ENCODE peak calls at places on chromosomes 16 and 17, in four cellular contexts. X, Q, T and A are unnamed samples.

GRCh38 chr16:48627148-48627547 is 17.2 kb upstream of the N4BP1 start:
- DNase-seq in X (no peak), Q (no peak), T (no peak), A (no peak)

GRCh38 chr16:73124097-73124652 is 76.2 kb upstream of the ZFHX3 start:
- DNase-seq in X (no peak), Q (no peak), T (no peak), A (no peak)

GRCh38 chr17:6654816-6655731 is 3.5 kb downstream of the C17orf100 start:
- DNase-seq in X (no peak), Q (no peak), T (no peak), A (no peak)

GRCh38 chr17:48003686-48004120 is 32.8 kb downstream of the CDK5RAP3 start:
- DNase-seq in X (no peak), Q (no peak), T (no peak), A (no peak)

GRCh38 chr17:78343433-78344201 is 16.3 kb downstream of the SOCS3 start:
- DNase-seq in X (no peak), Q (no peak), T (no peak), A (no peak)

GRCh38 chr17:33225509-33225908 is 67.6 kb downstream of the ASIC2 start:
- DNase-seq in X (no peak), Q (no peak), T (no peak), A (no peak)

GRCh38 chr17:41529491-41529915 is 1.4 kb upstream of the KRT19 start:
- DNase-seq in X (no peak), Q (no peak), T (no peak), A (no peak)

GRCh38 chr16:67296422-67296821 is 17.1 kb downstream of the PLEKHG4 start:
- DNase-seq in X (no peak), Q (no peak), T (no peak), A (no peak)

GRCh38 chr16:81838794-81839193 is 59.7 kb downstream of the PLCG2 start:
- DNase-seq in X (no peak), Q (no peak), T (no peak), A (peak; percentile 69)

GRCh38 chr17:65049085-65049756 is 7.3 kb downstream of the GNA13 start:
- DNase-seq in X (no peak), Q (no peak), T (no peak), A (no peak)

GRCh38 chr17:59527325-59527917 is 38.0 kb upstream of the DHX40 start:
- DNase-seq in X (no peak), Q (no peak), T (no peak), A (no peak)

GRCh38 chr16:10906914-10907756 is 30.1 kb downstream of the CIITA start:
- DNase-seq in X (no peak), Q (no peak), T (no peak), A (no peak)

GRCh38 chr17:38585056-38585804 is 20.5 kb downstream of the SRCIN1 start:
- DNase-seq in X (no peak), Q (peak; percentile 46), T (peak; percentile 33), A (no peak)

GRCh38 chr16:64730261-64730660 is 391.6 kb downstream of the CDH11 start:
- DNase-seq in X (no peak), Q (no peak), T (no peak), A (no peak)

GRCh38 chr16:14525596-14525995 is 104.5 kb downstream of the PARN start:
- DNase-seq in X (no peak), Q (no peak), T (no peak), A (no peak)

GRCh38 chr16:28062261-28063046 is 1.1 kb downstream of the GSG1L start:
- DNase-seq in X (no peak), Q (no peak), T (no peak), A (no peak)

GRCh38 chr16:67666032-67666537 is 465 bp downstream of the ENKD1 start:
- DNase-seq in X (no peak), Q (peak; percentile 80), T (peak; percentile 54), A (peak; percentile 30)

GRCh38 chr17:66585472-66585871 is 249.4 kb upstream of the CACNG5 start:
- DNase-seq in X (no peak), Q (no peak), T (no peak), A (no peak)
- H3K4me1 ChIP-seq in X (no peaks in the 10 kb centered on the region), Q (no peaks in the 10 kb centered on the region), T (peaks cover 20% of the 10 kb centered on the region), A (peaks cover 15% of the 10 kb centered on the region)

GRCh38 chr16:86966781-86967180 is 350.4 kb downstream of the C16orf95 start:
- DNase-seq in X (no peak), Q (no peak), T (no peak), A (no peak)
- H3K36me3 ChIP-seq in X (no peaks in the 10 kb centered on the region), Q (no peaks in the 10 kb centered on the region), T (no peaks in the 10 kb centered on the region), A (no peaks in the 10 kb centered on the region)

DNA sequence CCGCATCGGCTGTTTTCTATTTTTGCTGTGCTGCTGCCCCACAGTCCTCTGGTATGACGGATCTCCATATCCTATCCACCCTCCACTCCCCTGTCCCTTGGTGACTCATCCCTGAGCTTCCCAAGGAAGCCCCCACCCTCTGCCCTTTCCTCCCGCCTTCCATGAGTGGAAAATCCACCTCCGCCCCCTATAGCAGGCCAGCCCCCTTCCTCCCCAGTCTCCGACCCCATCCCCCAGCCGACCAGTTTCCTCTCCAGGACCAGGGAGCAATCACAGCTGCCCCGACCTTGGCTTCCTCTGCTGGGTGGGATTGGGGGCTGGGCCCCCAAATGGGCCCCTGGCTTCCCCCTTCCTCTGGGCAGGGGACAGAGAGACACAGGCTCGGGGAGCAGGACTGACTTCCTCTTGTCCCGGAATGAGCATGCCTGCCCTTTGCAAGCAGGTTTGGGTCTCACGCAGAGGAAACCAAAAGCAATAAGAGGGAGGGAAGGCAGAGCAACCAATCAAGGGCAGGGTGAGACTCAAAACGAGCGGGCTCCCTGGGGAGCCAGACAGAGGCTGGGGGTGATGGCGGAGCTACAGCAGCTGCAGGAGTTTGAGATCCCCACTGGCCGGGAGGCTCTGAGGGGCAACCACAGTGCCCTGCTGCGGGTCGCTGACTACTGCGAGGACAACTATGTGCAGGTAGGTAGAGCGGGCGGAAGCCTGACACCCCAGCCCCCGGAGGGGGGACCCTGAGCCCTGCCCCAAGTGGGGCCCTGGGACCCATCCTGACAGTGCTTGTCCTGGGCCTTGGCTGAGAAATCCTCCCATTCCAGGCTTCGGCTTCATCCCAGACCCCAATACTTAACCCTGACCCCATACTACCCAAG is at the start of the genes ABI3 and GNGT2:
- DNase-seq in X (no peak), Q (no peak), T (no peak), A (peak; percentile 87)
- TF ChIP-seq JUN in X (no peak), Q (no peak), T (no peak), A (peak; percentile 81)

DNA sequence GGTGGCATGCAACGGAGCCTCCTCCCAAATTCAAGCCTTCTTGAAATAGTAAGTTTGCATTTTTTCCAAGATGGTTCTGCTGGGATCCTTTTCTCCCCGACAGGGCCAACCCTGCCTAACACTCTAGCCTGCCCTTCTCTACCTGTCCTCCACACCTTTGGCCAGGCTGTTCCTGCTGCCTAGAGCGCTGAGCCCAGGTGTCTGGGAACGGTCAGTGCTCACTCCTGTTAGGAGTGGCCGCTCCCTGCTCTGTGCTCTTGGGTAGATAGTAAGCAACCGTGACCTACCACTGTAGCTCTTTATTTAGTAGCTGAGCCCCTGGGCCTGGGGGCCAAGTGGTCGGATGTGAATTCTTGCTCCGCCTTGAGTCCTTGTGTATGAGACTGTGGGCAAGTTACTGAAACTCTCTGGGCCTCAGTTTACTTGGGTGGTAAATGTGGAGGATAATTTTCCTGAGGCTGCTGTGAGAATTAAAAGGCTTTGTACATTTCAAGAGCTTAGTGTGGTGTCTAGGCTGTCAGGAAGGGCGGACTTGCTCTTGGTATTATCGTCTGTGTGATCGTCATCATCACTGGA is 44.0 kb upstream of the GSE1 start:
- DNase-seq in X (no peak), Q (no peak), T (no peak), A (no peak)
- H3K4me1 ChIP-seq in X (peaks cover 24% of the 10 kb centered on the region), Q (peaks cover 98% of the 10 kb centered on the region), T (peaks cover 42% of the 10 kb centered on the region), A (peaks cover 3% of the 10 kb centered on the region)

GRCh38 chr16:82867425-82867824 is 240.7 kb downstream of the CDH13 start:
- DNase-seq in X (no peak), Q (no peak), T (no peak), A (peak; percentile 30)

GRCh38 chr16:82862057-82862456 is 235.3 kb downstream of the CDH13 start:
- DNase-seq in X (no peak), Q (no peak), T (no peak), A (no peak)

GRCh38 chr16:82864332-82865040 is 237.7 kb downstream of the CDH13 start:
- DNase-seq in X (no peak), Q (no peak), T (no peak), A (no peak)

GRCh38 chr16:82859638-82860037 is 232.9 kb downstream of the CDH13 start:
- DNase-seq in X (no peak), Q (no peak), T (no peak), A (no peak)

DNA sequence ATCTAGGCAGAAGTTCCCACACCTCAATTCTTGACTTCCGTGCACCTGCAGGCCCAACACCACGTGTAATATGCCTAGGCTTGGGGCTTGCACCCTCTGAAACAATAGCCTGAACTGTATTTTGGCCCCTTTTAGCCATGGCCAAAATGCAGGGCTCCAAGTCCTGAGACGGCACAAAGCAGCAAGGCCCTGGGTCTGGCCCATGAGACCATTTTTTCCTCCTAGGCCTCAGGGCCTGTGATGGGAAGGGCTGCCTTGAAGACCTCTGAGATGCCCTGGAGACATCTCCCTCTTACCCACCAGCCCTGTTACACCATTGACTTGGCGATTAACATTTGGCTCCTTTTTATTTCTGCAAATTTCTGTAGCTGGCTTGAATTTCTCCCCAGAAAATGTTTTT is 238.6 kb downstream of the CDH13 start:
- DNase-seq in X (no peak), Q (no peak), T (no peak), A (no peak)
- H3K36me3 ChIP-seq in X (no peaks in the 10 kb centered on the region), Q (no peaks in the 10 kb centered on the region), T (no peaks in the 10 kb centered on the region), A (no peaks in the 10 kb centered on the region)

GRCh38 chr17:27319536-27320221 is 25.8 kb downstream of the WSB1 start:
- DNase-seq in X (no peak), Q (no peak), T (no peak), A (peak; percentile 50)
- TF ChIP-seq JUN in X (no peak), Q (no peak), T (no peak), A (no peak)

GRCh38 chr17:14330492-14330920 is 29.6 kb downstream of the HS3ST3B1 start:
- DNase-seq in X (no peak), Q (no peak), T (peak; percentile 65), A (no peak)

GRCh38 chr17:14332331-14332730 is 31.4 kb downstream of the HS3ST3B1 start:
- DNase-seq in X (no peak), Q (no peak), T (no peak), A (no peak)

GRCh38 chr17:14331200-14331981 is 30.5 kb downstream of the HS3ST3B1 start:
- DNase-seq in X (no peak), Q (peak; percentile 52), T (no peak), A (no peak)

GRCh38 chr17:14333506-14333905 is 32.6 kb downstream of the HS3ST3B1 start:
- DNase-seq in X (no peak), Q (no peak), T (no peak), A (no peak)

DNA sequence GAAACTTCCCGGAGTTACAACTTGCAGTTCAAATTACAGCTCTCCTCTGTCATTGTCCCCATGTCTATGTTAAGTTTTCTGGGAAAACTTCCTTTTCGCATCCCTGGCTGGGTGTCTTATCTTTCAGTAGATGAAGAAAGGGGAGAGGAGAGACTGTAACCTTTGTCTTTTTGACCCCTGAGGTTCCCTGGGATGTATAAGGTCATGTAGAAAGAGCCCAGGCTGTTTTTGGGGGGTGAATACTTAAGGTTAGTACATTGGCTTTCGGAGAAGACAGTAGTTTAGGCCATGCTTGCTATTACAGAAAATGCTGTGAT is 31.1 kb downstream of the HS3ST3B1 start:
- DNase-seq in X (no peak), Q (no peak), T (no peak), A (no peak)
- H3K4me1 ChIP-seq in X (peaks cover 30% of the 10 kb centered on the region), Q (peaks cover 18% of the 10 kb centered on the region), T (peaks cover 94% of the 10 kb centered on the region), A (no peaks in the 10 kb centered on the region)